ENCODE peak calls at places on chromosomes 12 and 14, in four cellular contexts. S, D, B and I are unnamed samples.

GRCh38 chr12:118052324-118053070 is 8.5 kb downstream of the WSB2 start:
- DNase-seq in B (peak), D (no peak), S (peak), I (peak)

GRCh38 chr14:103537175-103537990 is 8.4 kb downstream of the TRMT61A start:
- DNase-seq in D (no peak), B (no peak), S (no peak), I (no peak)

GRCh38 chr12:77888611-77889010 is 57.9 kb downstream of the NAV3 start:
- DNase-seq in B (no peak), S (no peak), D (no peak), I (peak)

GRCh38 chr14:31787377-31787776 is 226.2 kb downstream of the NUBPL start:
- DNase-seq in D (no peak), S (no peak), B (no peak), I (no peak)

GRCh38 chr14:89198544-89199329 is 218.3 kb downstream of the FOXN3 start:
- DNase-seq in B (peak), D (no peak), S (no peak), I (no peak)

GRCh38 chr12:114812858-114813761 is 129.1 kb upstream of the TBX3 start:
- DNase-seq in S (peak), D (no peak), B (no peak), I (peak)

GRCh38 chr12:89192419-89192818 is 159.9 kb downstream of the DUSP6 start:
- DNase-seq in D (no peak), B (no peak), S (no peak), I (peak)

GRCh38 chr12:124588689-124589318 is 21.4 kb upstream of the NCOR2 start:
- DNase-seq in B (peak), D (no peak), S (peak), I (peak)

GRCh38 chr12:104733717-104734175 is 224.3 kb downstream of the SLC41A2 start:
- DNase-seq in S (peak), D (no peak), B (no peak), I (no peak)

GRCh38 chr14:104137297-104138097 is 890 bp upstream of the KIF26A start:
- DNase-seq in S (peak), D (peak), B (no peak), I (peak)

GRCh38 chr12:11771356-11771755 is 121.9 kb downstream of the ETV6 start:
- DNase-seq in S (no peak), D (no peak), B (no peak), I (no peak)

GRCh38 chr14:75440733-75441474 is 13.1 kb downstream of the JDP2 start:
- DNase-seq in B (peak), S (peak), D (no peak), I (peak)

GRCh38 chr14:35138585-35138984 is 16.2 kb downstream of the PRORP start:
- DNase-seq in D (no peak), S (no peak), B (no peak), I (no peak)

GRCh38 chr12:125169870-125170269 is 104.6 kb downstream of the AACS start:
- DNase-seq in B (no peak), D (no peak), S (no peak), I (no peak)

GRCh38 chr12:685388-685787 is 22.1 kb upstream of the NINJ2 start:
- DNase-seq in S (no peak), D (peak), B (no peak), I (no peak)

GRCh38 chr12:16282978-16283377 is 5.5 kb upstream of the SLC15A5 start:
- DNase-seq in S (no peak), B (no peak), D (no peak), I (no peak)

GRCh38 chr14:69547701-69548348 is 26.8 kb downstream of the CCDC177 start:
- DNase-seq in D (no peak), B (no peak), S (no peak), I (peak)

GRCh38 chr14:104723651-104724406 is at the start of gene ADSS1:
- DNase-seq in D (peak), S (peak), B (no peak), I (peak)

GRCh38 chr14:96125536-96125935 is 79.1 kb upstream of the BDKRB2 start:
- DNase-seq in S (no peak), D (no peak), B (no peak), I (no peak)

GRCh38 chr14:99839696-99840095 is 46.5 kb downstream of the EML1 start:
- DNase-seq in B (no peak), S (no peak), D (no peak), I (no peak)

GRCh38 chr12:120972870-120973543 is 5.3 kb upstream of the HNF1A start:
- DNase-seq in B (no peak), D (no peak), S (no peak), I (no peak)

GRCh38 chr12:24378548-24379011 is 429.1 kb upstream of the SOX5 start:
- DNase-seq in B (no peak), D (no peak), S (no peak), I (peak)

GRCh38 chr12:62190921-62191746 is 69.1 kb upstream of the USP15 start:
- DNase-seq in D (peak), S (no peak), B (no peak), I (peak)

GRCh38 chr14:105315941-105316562 is 1.5 kb downstream of the PACS2 start:
- DNase-seq in B (no peak), D (no peak), S (peak), I (peak)

GRCh38 chr12:3803865-3804472 is 51.1 kb upstream of the CRACR2A start:
- DNase-seq in B (peak), D (peak), S (peak), I (peak)

GRCh38 chr14:99644723-99645544 is at the start of gene HHIPL1:
- DNase-seq in S (no peak), B (no peak), D (no peak), I (peak)

GRCh38 chr12:67853204-67853603 is 136.0 kb upstream of the IFNG-AS1 start:
- DNase-seq in S (no peak), B (no peak), D (no peak), I (no peak)

GRCh38 chr12:131583085-131583712 is 127.7 kb upstream of the SFSWAP start:
- DNase-seq in B (no peak), S (no peak), D (no peak), I (no peak)

GRCh38 chr14:66066991-66067788 is 419.0 kb upstream of the CCDC196 start:
- DNase-seq in S (no peak), B (no peak), D (no peak), I (no peak)

GRCh38 chr12:105574056-105574715 is 243.7 kb downstream of the C12orf75 start:
- DNase-seq in D (no peak), B (no peak), S (no peak), I (no peak)

GRCh38 chr14:29536886-29537511 is 390.6 kb downstream of the PRKD1 start:
- DNase-seq in D (no peak), B (no peak), S (no peak), I (peak)